ENCODE peak calls at places on chromosomes 6 and 20, in eight cellular contexts. P is NCI-H2029; S is globus pallidus; L is cerebellum; U is aorta; F is activated T-cell treated with anti-CD3 and anti-CD28 coated beads, Interleukin-2, amount 50 U/mL, for 48 hours; M is HFFc6; A is Right ventricle myocardium superior. W is an unnamed sample.

GRCh38 chr20:34074101-34074760 is 37.8 kb downstream of the EIF2S2 start:
- DNase-seq in P (no peak), S (no peak), L (no peak), U (no peak), F (peak; percentile 56), M (peak; percentile 17), A (no peak), W (no peak)

GRCh38 chr6:10779076-10779475 is 31.5 kb downstream of the TMEM14B start:
- DNase-seq in P (no peak), S (no peak), L (no peak), U (no peak), F (no peak), M (no peak), A (no peak), W (no peak)

GRCh38 chr6:134585529-134585873 is 267.6 kb upstream of the SGK1 start:
- DNase-seq in P (peak; percentile 23), S (no peak), L (peak; percentile 7), U (no peak), F (no peak), M (no peak), A (no peak), W (no peak)

GRCh38 chr6:95266537-95267258 is 310.6 kb upstream of the MANEA start:
- DNase-seq in P (no peak), S (no peak), L (no peak), U (no peak), F (no peak), M (no peak), A (no peak), W (no peak)

GRCh38 chr6:56552212-56553130 is 90.2 kb downstream of the DST start:
- DNase-seq in P (no peak), S (no peak), L (no peak), U (no peak), F (no peak), M (peak; percentile 65), A (no peak), W (no peak)

GRCh38 chr6:20751293-20751946 is 217.2 kb downstream of the CDKAL1 start:
- DNase-seq in P (no peak), S (no peak), L (no peak), U (no peak), F (no peak), M (no peak), A (no peak), W (peak; percentile 70)

GRCh38 chr6:25535302-25536225 is 116.5 kb upstream of the SCGN start:
- DNase-seq in P (no peak), S (no peak), L (no peak), U (no peak), F (no peak), M (no peak), A (no peak), W (no peak)

GRCh38 chr6:148999921-149000589 is 253.2 kb downstream of the UST start:
- DNase-seq in P (no peak), S (peak; percentile 47), L (peak; percentile 10), U (peak; percentile 89), F (no peak), M (peak; percentile 86), A (peak; percentile 82), W (no peak)

GRCh38 chr6:583639-584038 is 73.3 kb downstream of the HUS1B start:
- DNase-seq in P (no peak), S (no peak), L (peak; percentile 10), U (no peak), F (no peak), M (no peak), A (no peak), W (peak; percentile 6)

GRCh38 chr6:37103169-37104039 is 66.5 kb upstream of the PIM1 start:
- DNase-seq in P (peak; percentile 93), S (peak; percentile 53), L (peak; percentile 63), U (no peak), F (peak; percentile 39), M (no peak), A (peak; percentile 76), W (peak; percentile 75)

GRCh38 chr6:128508588-128509296 is 11.7 kb downstream of the PTPRK start:
- DNase-seq in P (no peak), S (peak; percentile 85), L (no peak), U (no peak), F (no peak), M (peak; percentile 91), A (no peak), W (no peak)

GRCh38 chr6:169983651-169984050 is 232.2 kb downstream of the ERMARD start:
- DNase-seq in P (no peak), S (no peak), L (no peak), U (peak; percentile 65), F (no peak), M (no peak), A (peak; percentile 24), W (no peak)

W was measured in NCI-H526.